ENCODE peak calls at places on chromosomes 4 and X, in ten cellular contexts. G is aorta, D is B cell, N is HTR-8/SVneo, M is osteocyte, W is amygdala, K is GDM1, U is erythroblast, Z is left ventricle myocardium superior, R is IMR-90. J is an unnamed sample.

GRCh38 chr4:7867701-7868429 is 71.8 kb downstream of the AFAP1 start:
- DNase-seq in G (no peak), D (no peak), N (no peak), M (no peak), W (no peak), K (no peak), U (no peak), Z (no peak), R (peak), J (no peak)

GRCh38 chrX:148466292-148466691 is 34.1 kb upstream of the AFF2 start:
- DNase-seq in G (no peak), D (no peak), N (no peak), M (no peak), W (no peak), K (no peak), U (no peak), Z (no peak), R (no peak), J (no peak)

GRCh38 chrX:8987672-8988250 is 46.2 kb downstream of the FAM9B start:
- DNase-seq in G (no peak), D (no peak), N (no peak), M (no peak), W (no peak), K (no peak), U (no peak), Z (no peak), R (no peak), J (no peak)

GRCh38 chr4:70183168-70183939 is 12.2 kb upstream of the ODAM start:
- DNase-seq in G (no peak), D (peak), N (peak), M (no peak), W (no peak), K (peak), U (peak), Z (no peak), R (peak), J (peak)

GRCh38 chr4:48854395-48854683 is 23.5 kb downstream of the OCIAD1 start:
- DNase-seq in G (no peak), D (no peak), N (no peak), M (no peak), W (no peak), K (no peak), U (no peak), Z (no peak), R (no peak), J (no peak)

GRCh38 chr4:123014038-123014437 is 91.6 kb upstream of the NUDT6 start:
- DNase-seq in G (no peak), D (no peak), N (no peak), M (no peak), W (no peak), K (no peak), U (no peak), Z (no peak), R (no peak), J (peak)

GRCh38 chr4:76654796-76655195 is 219.8 kb downstream of the SHROOM3 start:
- DNase-seq in G (no peak), D (no peak), N (no peak), M (no peak), W (no peak), K (no peak), U (no peak), Z (no peak), R (peak), J (no peak)

GRCh38 chrX:16664059-16664458 is 14.1 kb downstream of the S100G start:
- DNase-seq in G (no peak), D (no peak), N (no peak), M (no peak), W (no peak), K (no peak), U (no peak), Z (no peak), R (peak), J (no peak)

GRCh38 chrX:107718156-107718621 is 57.4 kb downstream of the TSC22D3 start:
- DNase-seq in G (peak), D (peak), N (no peak), M (peak), W (no peak), K (peak), U (peak), Z (no peak), R (peak), J (peak)

GRCh38 chr4:81472249-81473085 is 760 bp upstream of the RASGEF1B start:
- DNase-seq in G (no peak), D (no peak), N (no peak), M (no peak), W (no peak), K (peak), U (peak), Z (peak), R (no peak), J (peak)

GRCh38 chrX:124804962-124805361 is 458.6 kb downstream of the SH2D1A start:
- DNase-seq in G (no peak), D (no peak), N (no peak), M (no peak), W (no peak), K (no peak), U (no peak), Z (no peak), R (no peak), J (no peak)

GRCh38 chrX:73563740-73564073 is 710 bp downstream of the CHIC1 start:
- DNase-seq in G (no peak), D (no peak), N (no peak), M (no peak), W (no peak), K (no peak), U (no peak), Z (no peak), R (no peak), J (no peak)